ENCODE peak calls at places on chromosomes 12 and 14, in ten cellular contexts. L is activated naive CD8-positive, alpha-beta T cell treated with anti-CD3 and anti-CD28 coated beads, Interleukin-2, amount 50 U/mL, for 24 hours; P is GM18507; M is GM03348; K is T-cell; W is NCI-H2107; S is mucosa of descending colon; X is hippocampal formation; V is CD4-positive, CD25-positive, alpha-beta regulatory T cell; E is NCI-H1694 treated with DMSO at 0.1 percent for 48 hours. Q is an unnamed sample.

GRCh38 chr12:109151457-109151856 is 35.1 kb downstream of the ACACB start:
- DNase-seq in L (no peak), P (no peak), M (no peak), K (no peak), W (no peak), S (no peak), X (no peak), V (no peak), E (no peak), Q (no peak)

GRCh38 chr12:114681149-114681849 is 2.7 kb downstream of the TBX3 start:
- DNase-seq in L (no peak), P (no peak), M (peak), K (no peak), W (no peak), S (peak), X (no peak), V (no peak), E (no peak), Q (no peak)

GRCh38 chr14:35406811-35407630 is 2.5 kb upstream of the NFKBIA start:
- DNase-seq in L (no peak), P (no peak), M (peak), K (no peak), W (peak), S (peak), X (no peak), V (peak), E (peak), Q (peak)

GRCh38 chr14:51131516-51131915 is 36.6 kb upstream of the TRIM9 start:
- DNase-seq in L (no peak), P (no peak), M (no peak), K (no peak), W (no peak), S (no peak), X (no peak), V (no peak), E (no peak), Q (no peak)

GRCh38 chr14:32121536-32121935 is 44.4 kb downstream of the ARHGAP5 start:
- DNase-seq in L (no peak), P (no peak), M (no peak), K (no peak), W (no peak), S (no peak), X (no peak), V (no peak), E (no peak), Q (no peak)

GRCh38 chr12:1810201-1810930 is 10.0 kb upstream of the LRTM2 start:
- DNase-seq in L (no peak), P (no peak), M (no peak), K (no peak), W (no peak), S (no peak), X (no peak), V (no peak), E (no peak), Q (no peak)

GRCh38 chr12:109154485-109155438 is 38.4 kb downstream of the ACACB start:
- DNase-seq in L (peak), P (peak), M (peak), K (peak), W (peak), S (peak), X (peak), V (peak), E (peak), Q (peak)

GRCh38 chr14:22494486-22495135 is 94.4 kb downstream of the DAD1 start:
- DNase-seq in L (no peak), P (no peak), M (no peak), K (no peak), W (no peak), S (no peak), X (no peak), V (peak), E (no peak), Q (no peak)

GRCh38 chr12:11881835-11882234 is 188.9 kb upstream of the BCL2L14 start:
- DNase-seq in L (no peak), P (no peak), M (no peak), K (no peak), W (no peak), S (peak), X (no peak), V (no peak), E (no peak), Q (no peak)

GRCh38 chr12:49225551-49226166 is 36.8 kb upstream of the TUBA1A start:
- DNase-seq in L (no peak), P (no peak), M (peak), K (no peak), W (no peak), S (no peak), X (no peak), V (no peak), E (no peak), Q (no peak)

GRCh38 chr14:104692939-104693315 is 3.5 kb downstream of the INF2 start:
- DNase-seq in L (no peak), P (no peak), M (no peak), K (no peak), W (no peak), S (no peak), X (no peak), V (no peak), E (no peak), Q (no peak)